ENCODE peak calls at places on chromosomes 4 and X, in five cellular contexts. One of them, this sample, is unnamed.

GRCh38 chrX:149512225-149512885 is 7.2 kb upstream of the IDS start:
- DNase-seq in stimulated activated CD8-positive, alpha-beta memory T cell treated with anti-CD3 and anti-CD28 coated beads, Interleukin-4, amount 100 ng/mL, for 1 hour: peak
- DNase-seq in H9: peak
- DNase-seq in HuH-7.5: peak
- DNase-seq in foreskin melanocyte: peak
- DNase-seq in this sample: peak

GRCh38 chr4:156677136-156677535 is 294.5 kb downstream of the PDGFC start:
- DNase-seq in HuH-7.5: no peak
- DNase-seq in H9: no peak
- DNase-seq in stimulated activated CD8-positive, alpha-beta memory T cell treated with anti-CD3 and anti-CD28 coated beads, Interleukin-4, amount 100 ng/mL, for 1 hour: no peak
- DNase-seq in foreskin melanocyte: no peak
- DNase-seq in this sample: peak

GRCh38 chr4:41748788-41749445 is 392 bp upstream of the PHOX2B start:
- DNase-seq in stimulated activated CD8-positive, alpha-beta memory T cell treated with anti-CD3 and anti-CD28 coated beads, Interleukin-4, amount 100 ng/mL, for 1 hour: no peak
- DNase-seq in HuH-7.5: no peak
- DNase-seq in H9: no peak
- DNase-seq in foreskin melanocyte: no peak
- DNase-seq in this sample: no peak

GRCh38 chr4:139483000-139483399 is 29.1 kb downstream of the RAB33B start:
- DNase-seq in HuH-7.5: no peak
- DNase-seq in stimulated activated CD8-positive, alpha-beta memory T cell treated with anti-CD3 and anti-CD28 coated beads, Interleukin-4, amount 100 ng/mL, for 1 hour: no peak
- DNase-seq in H9: no peak
- DNase-seq in foreskin melanocyte: no peak
- DNase-seq in this sample: no peak

GRCh38 chr4:113476800-113477199 is 284.7 kb downstream of the CAMK2D start:
- DNase-seq in H9: no peak
- DNase-seq in stimulated activated CD8-positive, alpha-beta memory T cell treated with anti-CD3 and anti-CD28 coated beads, Interleukin-4, amount 100 ng/mL, for 1 hour: no peak
- DNase-seq in HuH-7.5: no peak
- DNase-seq in foreskin melanocyte: no peak
- DNase-seq in this sample: peak

GRCh38 chr4:53804719-53805118 is 213.4 kb upstream of the LNX1 start:
- DNase-seq in stimulated activated CD8-positive, alpha-beta memory T cell treated with anti-CD3 and anti-CD28 coated beads, Interleukin-4, amount 100 ng/mL, for 1 hour: no peak
- DNase-seq in H9: peak
- DNase-seq in HuH-7.5: peak
- DNase-seq in foreskin melanocyte: peak
- DNase-seq in this sample: peak

GRCh38 chrX:110852180-110852579 is 56.6 kb upstream of the CHRDL1 start:
- DNase-seq in stimulated activated CD8-positive, alpha-beta memory T cell treated with anti-CD3 and anti-CD28 coated beads, Interleukin-4, amount 100 ng/mL, for 1 hour: no peak
- DNase-seq in foreskin melanocyte: no peak
- DNase-seq in H9: no peak
- DNase-seq in HuH-7.5: no peak
- DNase-seq in this sample: peak

GRCh38 chrX:115372026-115372610 is 82.6 kb downstream of the LUZP4 start:
- DNase-seq in HuH-7.5: no peak
- DNase-seq in foreskin melanocyte: peak
- DNase-seq in H9: no peak
- DNase-seq in stimulated activated CD8-positive, alpha-beta memory T cell treated with anti-CD3 and anti-CD28 coated beads, Interleukin-4, amount 100 ng/mL, for 1 hour: no peak
- DNase-seq in this sample: peak

GRCh38 chr4:165308606-165309005 is 18.9 kb upstream of the MSMO1 start:
- DNase-seq in stimulated activated CD8-positive, alpha-beta memory T cell treated with anti-CD3 and anti-CD28 coated beads, Interleukin-4, amount 100 ng/mL, for 1 hour: no peak
- DNase-seq in foreskin melanocyte: no peak
- DNase-seq in HuH-7.5: no peak
- DNase-seq in H9: no peak
- DNase-seq in this sample: no peak

GRCh38 chr4:182174979-182175378 is 68.2 kb upstream of the TENM3 start:
- DNase-seq in H9: no peak
- DNase-seq in foreskin melanocyte: no peak
- DNase-seq in HuH-7.5: no peak
- DNase-seq in stimulated activated CD8-positive, alpha-beta memory T cell treated with anti-CD3 and anti-CD28 coated beads, Interleukin-4, amount 100 ng/mL, for 1 hour: no peak
- DNase-seq in this sample: peak

GRCh38 chr4:88022289-88022688 is 14.9 kb downstream of the PKD2 start:
- DNase-seq in H9: no peak
- DNase-seq in stimulated activated CD8-positive, alpha-beta memory T cell treated with anti-CD3 and anti-CD28 coated beads, Interleukin-4, amount 100 ng/mL, for 1 hour: no peak
- DNase-seq in foreskin melanocyte: no peak
- DNase-seq in HuH-7.5: no peak
- DNase-seq in this sample: no peak

GRCh38 chr4:76606662-76607265 is 171.7 kb downstream of the SHROOM3 start:
- DNase-seq in foreskin melanocyte: no peak
- DNase-seq in HuH-7.5: no peak
- DNase-seq in H9: no peak
- DNase-seq in stimulated activated CD8-positive, alpha-beta memory T cell treated with anti-CD3 and anti-CD28 coated beads, Interleukin-4, amount 100 ng/mL, for 1 hour: no peak
- DNase-seq in this sample: no peak

GRCh38 chr4:119626420-119626819 is 2.2 kb downstream of the PDE5A start:
- DNase-seq in stimulated activated CD8-positive, alpha-beta memory T cell treated with anti-CD3 and anti-CD28 coated beads, Interleukin-4, amount 100 ng/mL, for 1 hour: no peak
- DNase-seq in H9: no peak
- DNase-seq in HuH-7.5: no peak
- DNase-seq in foreskin melanocyte: no peak
- DNase-seq in this sample: no peak

GRCh38 chr4:184409911-184410692 is 64.2 kb downstream of the IRF2 start:
- DNase-seq in H9: no peak
- DNase-seq in foreskin melanocyte: no peak
- DNase-seq in HuH-7.5: no peak
- DNase-seq in stimulated activated CD8-positive, alpha-beta memory T cell treated with anti-CD3 and anti-CD28 coated beads, Interleukin-4, amount 100 ng/mL, for 1 hour: peak
- DNase-seq in this sample: no peak

GRCh38 chr4:124266706-124267105 is 445.8 kb downstream of the ANKRD50 start:
- DNase-seq in stimulated activated CD8-positive, alpha-beta memory T cell treated with anti-CD3 and anti-CD28 coated beads, Interleukin-4, amount 100 ng/mL, for 1 hour: no peak
- DNase-seq in foreskin melanocyte: no peak
- DNase-seq in HuH-7.5: no peak
- DNase-seq in H9: no peak
- DNase-seq in this sample: no peak

GRCh38 chrX:26352891-26353430 is 137.0 kb downstream of the MAGEB5 start:
- DNase-seq in foreskin melanocyte: no peak
- DNase-seq in stimulated activated CD8-positive, alpha-beta memory T cell treated with anti-CD3 and anti-CD28 coated beads, Interleukin-4, amount 100 ng/mL, for 1 hour: no peak
- DNase-seq in H9: no peak
- DNase-seq in HuH-7.5: no peak
- DNase-seq in this sample: no peak

GRCh38 chr4:386708-387105 is 49.1 kb downstream of the ZNF141 start:
- DNase-seq in stimulated activated CD8-positive, alpha-beta memory T cell treated with anti-CD3 and anti-CD28 coated beads, Interleukin-4, amount 100 ng/mL, for 1 hour: no peak
- DNase-seq in H9: no peak
- DNase-seq in HuH-7.5: no peak
- DNase-seq in foreskin melanocyte: no peak
- DNase-seq in this sample: no peak

GRCh38 chrX:1673337-1673736 is 58.5 kb downstream of the ASMT start:
- DNase-seq in foreskin melanocyte: no peak
- DNase-seq in HuH-7.5: no peak
- DNase-seq in stimulated activated CD8-positive, alpha-beta memory T cell treated with anti-CD3 and anti-CD28 coated beads, Interleukin-4, amount 100 ng/mL, for 1 hour: no peak
- DNase-seq in H9: peak
- DNase-seq in this sample: peak

GRCh38 chr4:2914220-2915126 is 48.7 kb downstream of the NOP14 start:
- DNase-seq in HuH-7.5: no peak
- DNase-seq in stimulated activated CD8-positive, alpha-beta memory T cell treated with anti-CD3 and anti-CD28 coated beads, Interleukin-4, amount 100 ng/mL, for 1 hour: no peak
- DNase-seq in foreskin melanocyte: no peak
- DNase-seq in H9: no peak
- DNase-seq in this sample: no peak